ENCODE peak calls at places on chromosomes 7 and 10, in six cellular contexts. L is stimulated activated CD4-positive, alpha-beta T cell treated with anti-CD3 and anti-CD28 coated beads, Interleukin-1b, Interleukin-23, amount 100 ng/mL, for 1 hour; E is small intestine; G is tibial artery; Z is NCI-H1092 treated with DMSO at 0.1 percent for 48 hours; W is frontal cortex. N is an unnamed sample.

GRCh38 chr7:1889556-1890181 is 219.6 kb downstream of the ELFN1 start:
- DNase-seq in G (no peak), E (no peak), W (no peak), L (no peak), Z (no peak), N (no peak)

GRCh38 chr7:155378580-155378934 is 79.4 kb upstream of the EN2 start:
- DNase-seq in G (no peak), E (no peak), W (no peak), Z (no peak), L (no peak), N (no peak)

GRCh38 chr10:117617086-117617485 is 74.5 kb downstream of the EMX2 start:
- DNase-seq in G (no peak), Z (no peak), W (no peak), L (no peak), E (no peak), N (no peak)

GRCh38 chr10:9501944-9502343 is 1447.5 kb downstream of the GATA3 start:
- DNase-seq in E (no peak), W (no peak), L (no peak), Z (no peak), G (no peak), N (no peak)

GRCh38 chr7:157194948-157195347 is 56.2 kb downstream of the UBE3C start:
- DNase-seq in L (no peak), E (no peak), W (no peak), Z (no peak), G (no peak), N (no peak)

GRCh38 chr7:30795161-30795943 is 24.1 kb downstream of the MINDY4 start:
- DNase-seq in Z (no peak), W (no peak), G (no peak), L (no peak), E (peak), N (no peak)

GRCh38 chr10:114045071-114045737 is 1.5 kb downstream of the ADRB1 start:
- DNase-seq in L (no peak), G (no peak), E (peak), Z (peak), W (no peak), N (no peak)

GRCh38 chr10:17782921-17783665 is 26.1 kb upstream of the MRC1 start:
- DNase-seq in W (no peak), G (no peak), L (no peak), E (no peak), Z (no peak), N (no peak)

GRCh38 chr7:142854505-142855400 is at the start of gene EPHB6:
- DNase-seq in W (peak), L (no peak), Z (no peak), E (peak), G (peak), N (peak)

GRCh38 chr7:157519246-157519645 is 182.4 kb downstream of the DNAJB6 start:
- DNase-seq in L (no peak), Z (no peak), W (no peak), E (no peak), G (no peak), N (no peak)

GRCh38 chr7:8433477-8434289 is at the start of gene NXPH1:
- DNase-seq in G (no peak), E (no peak), Z (peak), W (peak), L (no peak), N (no peak)

GRCh38 chr7:76206633-76207032 is 4.9 kb downstream of the SRRM3 start:
- DNase-seq in Z (peak), G (no peak), W (peak), L (no peak), E (no peak), N (no peak)

GRCh38 chr10:47030191-47030698 is 119.0 kb downstream of the PTPN20 start:
- DNase-seq in L (no peak), W (no peak), Z (no peak), G (peak), E (no peak), N (no peak)

GRCh38 chr7:11623093-11623678 is 208.8 kb downstream of the THSD7A start:
- DNase-seq in E (no peak), G (no peak), L (no peak), W (no peak), Z (no peak), N (no peak)

GRCh38 chr7:27745064-27745583 is 5.2 kb downstream of the TAX1BP1 start:
- DNase-seq in Z (peak), W (no peak), G (no peak), L (no peak), E (peak), N (peak)

GRCh38 chr7:99253369-99253768 is 19.3 kb upstream of the MYH16 start:
- DNase-seq in E (no peak), G (peak), Z (no peak), L (no peak), W (no peak), N (no peak)

GRCh38 chr10:121572857-121573540 is 25.2 kb downstream of the FGFR2 start:
- DNase-seq in W (no peak), Z (no peak), E (peak), G (no peak), L (no peak), N (no peak)

N was measured in ovary.